ENCODE peak calls at places on chromosomes 6 and 20, in four cellular contexts. D, J, C and R are unnamed samples.

GRCh38 chr20:23145281-23145700 is 59.2 kb upstream of the CD93 start:
- DNase-seq in D (no peak), J (no peak), C (no peak), R (no peak)

GRCh38 chr6:77403424-77403823 is 59.9 kb downstream of the HTR1B start:
- DNase-seq in D (peak), C (no peak), J (no peak), R (no peak)

GRCh38 chr20:7930386-7930785 is 9.9 kb downstream of the HAO1 start:
- DNase-seq in D (no peak), C (no peak), J (no peak), R (no peak)

GRCh38 chr20:14445902-14446301 is 108.5 kb upstream of the FLRT3 start:
- DNase-seq in D (no peak), J (no peak), C (no peak), R (no peak)

GRCh38 chr6:41103792-41104324 is 31.1 kb downstream of the NFYA start:
- DNase-seq in J (no peak), C (no peak), D (no peak), R (no peak)

GRCh38 chr6:166005846-166006592 is 161.6 kb downstream of the TBXT start:
- DNase-seq in D (no peak), J (no peak), C (no peak), R (no peak)

GRCh38 chr6:33417127-33417902 is 592 bp downstream of the CUTA start:
- DNase-seq in C (no peak), D (no peak), J (no peak), R (no peak)

GRCh38 chr6:1363729-1364572 is 25.4 kb upstream of the FOXF2 start:
- DNase-seq in J (no peak), D (peak), C (no peak), R (no peak)

GRCh38 chr6:88577461-88577860 is 386.0 kb downstream of the RNGTT start:
- DNase-seq in J (no peak), D (no peak), C (no peak), R (no peak)

GRCh38 chr20:20956586-20956985 is 149.6 kb downstream of the LINC00237 start:
- DNase-seq in C (no peak), D (no peak), J (no peak), R (no peak)

GRCh38 chr6:28081486-28081751 is 1.1 kb downstream of the ZNF165 start:
- DNase-seq in D (no peak), J (no peak), C (no peak), R (no peak)

GRCh38 chr6:119526609-119527605 is 177.3 kb upstream of the MAN1A1 start:
- DNase-seq in D (no peak), C (no peak), J (no peak), R (no peak)

GRCh38 chr6:88641178-88641903 is 322.1 kb downstream of the RNGTT start:
- DNase-seq in D (no peak), C (no peak), J (no peak), R (no peak)

GRCh38 chr6:8556370-8557018 is 121.1 kb upstream of the SLC35B3 start:
- DNase-seq in J (no peak), C (peak), D (peak), R (peak)

GRCh38 chr20:49268600-49269365 is 9.1 kb downstream of the ZNFX1 start:
- DNase-seq in C (no peak), J (no peak), D (no peak), R (no peak)

GRCh38 chr6:27890351-27891299 is 21.6 kb downstream of the OR2B2 start:
- DNase-seq in C (no peak), D (peak), J (peak), R (no peak)

GRCh38 chr6:4262506-4262905 is 127.1 kb upstream of the ECI2 start:
- DNase-seq in C (no peak), J (no peak), D (no peak), R (no peak)

GRCh38 chr6:156849806-156850205 is 72.6 kb downstream of the ARID1B start:
- DNase-seq in J (no peak), D (no peak), C (no peak), R (no peak)

GRCh38 chr20:30815577-30816181 is 441.8 kb upstream of the DEFB115 start:
- DNase-seq in D (no peak), C (no peak), J (no peak), R (no peak)

GRCh38 chr6:157751547-157752200 is 71.4 kb upstream of the SNX9 start:
- DNase-seq in C (no peak), J (no peak), D (no peak), R (no peak)

GRCh38 chr20:45629496-45630100 is at the start of gene WFDC10A:
- DNase-seq in D (peak), C (peak), J (peak), R (peak)

GRCh38 chr6:111798281-111798725 is 74.9 kb downstream of the FYN start:
- DNase-seq in C (peak), D (no peak), J (no peak), R (no peak)

GRCh38 chr6:109977791-109978173 is 329 bp upstream of the GPR6 start:
- DNase-seq in J (no peak), C (no peak), D (no peak), R (no peak)

GRCh38 chr6:8085053-8085511 is 17.3 kb downstream of the EEF1E1 start:
- DNase-seq in J (no peak), C (peak), D (peak), R (no peak)

GRCh38 chr20:23482138-23482537 is 8.8 kb upstream of the CST8 start:
- DNase-seq in J (no peak), C (peak), D (no peak), R (no peak)

GRCh38 chr6:133756046-133756445 is 132.9 kb upstream of the TCF21 start:
- DNase-seq in J (no peak), D (no peak), C (no peak), R (no peak)

GRCh38 chr20:22579119-22579427 is 5.3 kb downstream of the FOXA2 start:
- DNase-seq in J (no peak), D (no peak), C (no peak), R (no peak)

GRCh38 chr6:26199773-26200728 is 112.8 kb downstream of the HFE start:
- DNase-seq in D (peak), C (no peak), J (no peak), R (no peak)

GRCh38 chr6:138278326-138278725 is 60.0 kb upstream of the PBOV1 start:
- DNase-seq in D (no peak), C (peak), J (no peak), R (no peak)

GRCh38 chr20:9441948-9442347 is 72.4 kb upstream of the LAMP5 start:
- DNase-seq in J (no peak), D (no peak), C (no peak), R (no peak)

GRCh38 chr6:73394577-73395354 is at the start of gene DDX43:
- DNase-seq in C (no peak), D (no peak), J (no peak), R (peak)

GRCh38 chr20:45987108-45987780 is 15.2 kb upstream of the ZNF335 start:
- DNase-seq in C (peak), D (peak), J (peak), R (no peak)

GRCh38 chr6:121309768-121310473 is 24.4 kb downstream of the TBC1D32 start:
- DNase-seq in C (no peak), J (no peak), D (no peak), R (no peak)

GRCh38 chr6:149884215-149884614 is 13.7 kb downstream of the RAET1E start:
- DNase-seq in D (no peak), J (no peak), C (no peak), R (no peak)

GRCh38 chr6:31687321-31687720 is 6.5 kb upstream of the LY6G5C start:
- DNase-seq in J (no peak), D (no peak), C (no peak), R (no peak)

GRCh38 chr20:61853073-61854005 is 212.3 kb downstream of the TAF4 start:
- DNase-seq in D (no peak), J (no peak), C (no peak), R (no peak)

GRCh38 chr6:123812621-123813020 is 9.0 kb downstream of the NKAIN2 start:
- DNase-seq in C (no peak), D (no peak), J (no peak), R (no peak)

GRCh38 chr6:123808556-123808955 is 4.9 kb downstream of the NKAIN2 start:
- DNase-seq in J (no peak), C (no peak), D (no peak), R (no peak)

GRCh38 chr6:123810214-123810613 is 6.5 kb downstream of the NKAIN2 start:
- DNase-seq in J (no peak), C (no peak), D (no peak), R (no peak)

GRCh38 chr6:123811378-123811777 is 7.7 kb downstream of the NKAIN2 start:
- DNase-seq in C (no peak), D (no peak), J (no peak), R (no peak)

GRCh38 chr6:123810948-123811347 is 7.3 kb downstream of the NKAIN2 start:
- DNase-seq in D (no peak), C (no peak), J (no peak), R (no peak)
- TF ChIP-seq TCF7L2 in D (no peak), C (no peak), J (no peak), R (no peak)

GRCh38 chr6:45780523-45780922 is 235.1 kb downstream of the CLIC5 start:
- DNase-seq in J (no peak), C (no peak), D (no peak), R (no peak)
- TF ChIP-seq REST in J (no peak), C (no peak), D (no peak), R (no peak)

GRCh38 chr20:38843346-38843745 is 37.8 kb downstream of the PPP1R16B start:
- DNase-seq in J (no peak), D (no peak), C (no peak), R (no peak)
- TF ChIP-seq TCF7L2 in J (no peak), D (no peak), C (no peak), R (no peak)

GRCh38 chr6:21586300-21586699 is 7.3 kb upstream of the SOX4 start:
- DNase-seq in D (no peak), C (no peak), J (no peak), R (no peak)
- TF ChIP-seq REST in D (no peak), C (no peak), J (no peak), R (no peak)

GRCh38 chr20:63475209-63475608 is 2.8 kb upstream of the KCNQ2 start:
- DNase-seq in D (no peak), J (peak), C (no peak), R (no peak)
- TF ChIP-seq TCF7L2 in D (no peak), J (no peak), C (no peak), R (no peak)

GRCh38 chr6:44058617-44059358 is 68.5 kb downstream of the MRPL14 start:
- DNase-seq in C (peak), J (peak), D (peak), R (peak)
- TF ChIP-seq REST in C (no peak), J (peak), D (no peak), R (no peak)

GRCh38 chr6:170449231-170449630 is 103.9 kb downstream of the PSMB1 start:
- DNase-seq in D (no peak), C (no peak), J (no peak), R (no peak)

GRCh38 chr6:170448745-170449144 is 104.4 kb downstream of the PSMB1 start:
- DNase-seq in D (no peak), J (no peak), C (no peak), R (no peak)

GRCh38 chr6:170447561-170447930 is 105.6 kb downstream of the PSMB1 start:
- DNase-seq in J (no peak), D (no peak), C (no peak), R (no peak)

GRCh38 chr6:170446841-170447560 is 106.1 kb downstream of the PSMB1 start:
- DNase-seq in D (no peak), C (no peak), J (no peak), R (no peak)

DNA sequence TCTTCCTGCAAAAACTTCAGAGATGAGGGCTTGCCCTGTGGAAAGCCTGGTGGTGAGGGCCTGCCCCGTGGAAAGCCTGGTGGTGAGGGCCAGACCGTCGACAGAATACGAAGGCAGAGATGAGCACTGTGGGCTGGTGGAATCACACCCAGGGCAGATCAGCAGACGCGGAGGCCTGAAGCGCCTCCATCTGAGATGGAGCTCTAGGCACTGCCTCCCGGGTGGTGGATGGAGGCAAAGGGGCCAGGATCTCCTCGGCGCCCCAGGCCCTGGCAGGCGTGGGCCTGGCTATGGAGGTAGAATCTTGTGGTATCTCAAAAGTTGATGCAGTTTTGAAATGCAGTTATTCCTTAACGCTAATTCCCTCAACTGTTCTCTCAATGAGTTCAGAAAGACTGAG is 104.8 kb downstream of the PSMB1 start:
- DNase-seq in J (no peak), C (no peak), D (no peak), R (no peak)
- TF ChIP-seq TCF7L2 in J (no peak), C (no peak), D (no peak), R (no peak)

GRCh38 chr6:159044899-159045727 is at the start of gene TAGAP:
- DNase-seq in C (no peak), D (no peak), J (no peak), R (no peak)
- TF ChIP-seq REST in C (no peak), D (no peak), J (no peak), R (no peak)

GRCh38 chr6:14664616-14665315 is 547.2 kb downstream of the CD83 start:
- DNase-seq in C (no peak), D (no peak), J (no peak), R (no peak)
- TF ChIP-seq TCF7L2 in C (no peak), D (no peak), J (no peak), R (no peak)

DNA sequence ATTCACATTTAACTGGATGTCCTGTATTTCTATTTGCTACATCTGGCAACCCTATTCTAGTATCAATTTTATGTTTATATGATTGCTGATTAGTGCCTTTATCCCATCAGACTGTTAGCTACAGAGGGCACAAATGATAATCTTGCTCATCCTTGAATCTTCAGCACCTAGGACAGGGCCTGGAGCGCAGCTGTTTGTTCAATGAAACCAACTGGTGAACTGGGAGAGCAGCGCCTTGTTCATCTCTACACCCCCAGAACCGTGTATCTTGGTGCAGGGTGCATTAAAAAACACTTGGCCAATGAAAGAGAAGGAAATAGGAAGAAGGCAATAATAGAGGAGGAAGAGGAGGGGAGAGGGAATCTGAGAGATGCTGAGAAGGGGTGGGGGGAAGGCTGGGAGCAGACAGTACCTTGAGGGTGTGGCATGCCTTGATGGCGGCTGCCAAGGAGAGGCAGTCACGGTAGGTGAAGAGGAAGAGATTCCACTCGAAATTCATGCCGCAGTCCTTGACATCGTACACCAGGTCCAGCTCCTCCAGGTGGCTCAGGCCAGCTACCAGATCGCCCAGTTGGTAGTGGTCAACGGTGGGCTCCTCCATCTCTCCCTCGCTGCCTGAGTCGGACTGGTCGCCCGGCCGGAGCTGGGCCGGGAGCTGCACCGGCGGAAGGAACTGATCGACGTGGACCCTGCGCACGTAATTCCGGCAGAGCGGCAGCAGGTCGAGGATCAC is 15.5 kb downstream of the TMEM151B start:
- DNase-seq in J (peak), C (no peak), D (no peak), R (no peak)
- TF ChIP-seq REST in J (peak), C (peak), D (peak), R (peak)